ENCODE peak calls at places on chromosomes 11 and 22, in seven cellular contexts. U, A, X, Q, E, G and M are unnamed samples.

GRCh38 chr22:29394931-29395581 is 6.7 kb upstream of the AP1B1 start:
- DNase-seq in E (peak), A (peak), G (peak), U (peak), Q (peak), X (peak), M (peak)

GRCh38 chr11:43988040-43988793 is 45.8 kb downstream of the C11orf96 start:
- DNase-seq in U (no peak), Q (no peak), A (no peak), E (no peak), G (no peak), X (no peak), M (no peak)

GRCh38 chr11:17877886-17878285 is 135.0 kb downstream of the SERGEF start:
- DNase-seq in Q (no peak), G (no peak), E (no peak), U (no peak), X (no peak), A (no peak), M (no peak)

GRCh38 chr11:34633990-34634725 is 13.3 kb downstream of the EHF start:
- DNase-seq in U (peak), E (no peak), X (no peak), A (peak), Q (no peak), G (no peak), M (no peak)

GRCh38 chr22:49408102-49408836 is 419.4 kb downstream of the BRD1 start:
- DNase-seq in A (no peak), E (no peak), U (no peak), G (no peak), X (no peak), Q (no peak), M (no peak)

GRCh38 chr22:20052309-20053250 is 27.5 kb upstream of the DGCR8 start:
- DNase-seq in E (no peak), A (no peak), U (no peak), Q (no peak), G (no peak), X (no peak), M (no peak)

GRCh38 chr22:50314455-50315288 is 7.2 kb upstream of the PLXNB2 start:
- DNase-seq in A (peak), X (peak), E (peak), U (peak), Q (no peak), G (no peak), M (peak)

GRCh38 chr11:35786918-35787557 is 124.5 kb downstream of the TRIM44 start:
- DNase-seq in A (no peak), G (no peak), Q (no peak), U (no peak), X (no peak), E (no peak), M (no peak)

GRCh38 chr11:32821517-32821916 is 8.2 kb upstream of the PRRG4 start:
- DNase-seq in A (no peak), Q (no peak), E (no peak), U (no peak), G (no peak), X (no peak), M (no peak)

GRCh38 chr22:45865561-45866397 is 111.2 kb downstream of the WNT7B start:
- DNase-seq in G (peak), E (no peak), Q (no peak), U (no peak), A (no peak), X (no peak), M (no peak)

GRCh38 chr11:66316849-66317251 is at the start of gene CD248:
- DNase-seq in X (no peak), E (no peak), Q (peak), A (peak), U (no peak), G (no peak), M (no peak)

GRCh38 chr22:36237462-36238347 is 1.6 kb downstream of the APOL2 start:
- DNase-seq in E (no peak), U (peak), G (no peak), Q (no peak), A (no peak), X (no peak), M (no peak)

GRCh38 chr11:68831124-68831523 is 10.6 kb downstream of the CPT1A start:
- DNase-seq in Q (no peak), G (no peak), A (no peak), X (no peak), E (no peak), U (no peak), M (no peak)

GRCh38 chr11:27352781-27353180 is 10.2 kb downstream of the CCDC34 start:
- DNase-seq in U (no peak), A (no peak), X (no peak), G (no peak), Q (no peak), E (no peak), M (no peak)

GRCh38 chr11:61698173-61698965 is 18.2 kb downstream of the DAGLA start:
- DNase-seq in X (no peak), G (peak), A (peak), U (no peak), E (no peak), Q (no peak), M (no peak)

GRCh38 chr11:117239295-117239694 is 6.8 kb downstream of the RNF214 start:
- DNase-seq in E (no peak), X (no peak), G (no peak), U (no peak), Q (no peak), A (peak), M (no peak)

GRCh38 chr11:121067453-121067852 is 33.6 kb upstream of the TECTA start:
- DNase-seq in G (peak), X (no peak), U (no peak), E (no peak), A (no peak), Q (no peak), M (no peak)

GRCh38 chr22:46084943-46085830 is 65.1 kb upstream of the PPARA start:
- DNase-seq in A (no peak), U (no peak), X (no peak), Q (no peak), G (no peak), E (no peak), M (no peak)

GRCh38 chr11:23536907-23537306 is 676.6 kb upstream of the CCDC179 start:
- DNase-seq in Q (no peak), A (no peak), E (no peak), G (no peak), X (no peak), U (no peak), M (no peak)

GRCh38 chr11:70488171-70488570 is 89.8 kb downstream of the CTTN start:
- DNase-seq in G (no peak), A (no peak), U (no peak), Q (no peak), E (no peak), X (no peak), M (no peak)

GRCh38 chr11:61890536-61891330 is 612 bp downstream of the FADS3 start:
- DNase-seq in Q (peak), A (peak), X (peak), U (no peak), G (no peak), E (no peak), M (peak)

GRCh38 chr11:79206951-79207350 is 233.9 kb downstream of the TENM4 start:
- DNase-seq in E (no peak), X (no peak), U (no peak), G (no peak), Q (no peak), A (no peak), M (no peak)

GRCh38 chr22:41367680-41368542 is 13.8 kb upstream of the TEF start:
- DNase-seq in U (no peak), Q (peak), G (no peak), X (no peak), E (no peak), A (no peak), M (no peak)